ENCODE peak calls at places on chromosomes 3 and 15, in five cellular contexts. One of them, this sample, is unnamed.

GRCh38 chr15:71713191-71713798 is 97.1 kb upstream of the NR2E3 start:
- DNase-seq in heart left ventricle: no peak
- DNase-seq in hepatic stellate cell: no peak
- DNase-seq in SK-N-SH: no peak
- DNase-seq in pulmonary artery endothelial cell: no peak
- DNase-seq in this sample: no peak

GRCh38 chr15:64858136-64858535 is 16.4 kb downstream of the PLEKHO2 start:
- DNase-seq in heart left ventricle: no peak
- DNase-seq in hepatic stellate cell: no peak
- DNase-seq in SK-N-SH: no peak
- DNase-seq in pulmonary artery endothelial cell: no peak
- DNase-seq in this sample: no peak

GRCh38 chr3:150663461-150663860 is 40.3 kb downstream of the ERICH6 start:
- DNase-seq in heart left ventricle: no peak
- DNase-seq in hepatic stellate cell: no peak
- DNase-seq in SK-N-SH: no peak
- DNase-seq in pulmonary artery endothelial cell: no peak
- DNase-seq in this sample: no peak

GRCh38 chr15:70281811-70282307 is 184.1 kb upstream of the TLE3 start:
- DNase-seq in heart left ventricle: no peak
- DNase-seq in hepatic stellate cell: no peak
- DNase-seq in SK-N-SH: no peak
- DNase-seq in pulmonary artery endothelial cell: no peak
- DNase-seq in this sample: no peak

GRCh38 chr15:26438316-26438715 is 334.6 kb downstream of the GABRB3 start:
- DNase-seq in heart left ventricle: no peak
- DNase-seq in hepatic stellate cell: no peak
- DNase-seq in SK-N-SH: no peak
- DNase-seq in pulmonary artery endothelial cell: no peak
- DNase-seq in this sample: no peak

GRCh38 chr3:139846729-139847128 is 88.3 kb upstream of the CLSTN2 start:
- DNase-seq in heart left ventricle: no peak
- DNase-seq in hepatic stellate cell: no peak
- DNase-seq in SK-N-SH: no peak
- DNase-seq in pulmonary artery endothelial cell: no peak
- DNase-seq in this sample: no peak

GRCh38 chr3:51938780-51939425 is 2.8 kb downstream of the RRP9 start:
- DNase-seq in heart left ventricle: no peak
- DNase-seq in hepatic stellate cell: no peak
- DNase-seq in SK-N-SH: no peak
- DNase-seq in pulmonary artery endothelial cell: no peak
- DNase-seq in this sample: no peak

GRCh38 chr15:58070801-58071418 is 5.4 kb upstream of the ALDH1A2 start:
- DNase-seq in heart left ventricle: peak; percentile 44
- DNase-seq in hepatic stellate cell: no peak
- DNase-seq in SK-N-SH: peak; percentile 38
- DNase-seq in pulmonary artery endothelial cell: peak; percentile 13
- DNase-seq in this sample: peak; percentile 41

GRCh38 chr15:67850995-67851535 is 11.2 kb upstream of the RNU6-1 start:
- DNase-seq in heart left ventricle: no peak
- DNase-seq in hepatic stellate cell: no peak
- DNase-seq in SK-N-SH: no peak
- DNase-seq in pulmonary artery endothelial cell: no peak
- DNase-seq in this sample: no peak

GRCh38 chr15:54576303-54576935 is 598.2 kb downstream of the UNC13C start:
- DNase-seq in heart left ventricle: no peak
- DNase-seq in hepatic stellate cell: no peak
- DNase-seq in SK-N-SH: no peak
- DNase-seq in pulmonary artery endothelial cell: no peak
- DNase-seq in this sample: no peak

GRCh38 chr3:112643621-112644236 is 2.8 kb upstream of the CCDC80 start:
- DNase-seq in heart left ventricle: no peak
- DNase-seq in hepatic stellate cell: no peak
- DNase-seq in SK-N-SH: no peak
- DNase-seq in pulmonary artery endothelial cell: no peak
- DNase-seq in this sample: no peak

GRCh38 chr3:150078983-150079739 is 108.5 kb upstream of the PFN2 start:
- DNase-seq in heart left ventricle: no peak
- DNase-seq in hepatic stellate cell: peak; percentile 74
- DNase-seq in SK-N-SH: peak; percentile 38
- DNase-seq in pulmonary artery endothelial cell: no peak
- DNase-seq in this sample: no peak

GRCh38 chr3:158508481-158508880 is 62.5 kb upstream of the MLF1 start:
- DNase-seq in heart left ventricle: no peak
- DNase-seq in hepatic stellate cell: no peak
- DNase-seq in SK-N-SH: no peak
- DNase-seq in pulmonary artery endothelial cell: no peak
- DNase-seq in this sample: no peak

GRCh38 chr3:46944191-46944590 is 32.4 kb downstream of the CCDC12 start:
- DNase-seq in heart left ventricle: no peak
- DNase-seq in hepatic stellate cell: no peak
- DNase-seq in SK-N-SH: no peak
- DNase-seq in pulmonary artery endothelial cell: no peak
- DNase-seq in this sample: no peak

GRCh38 chr3:85342915-85343314 is 384.1 kb downstream of the CADM2 start:
- DNase-seq in heart left ventricle: no peak
- DNase-seq in hepatic stellate cell: no peak
- DNase-seq in SK-N-SH: peak; percentile 25
- DNase-seq in pulmonary artery endothelial cell: no peak
- DNase-seq in this sample: no peak

GRCh38 chr3:144968951-144969350 is 997.3 kb downstream of the DIPK2A start:
- DNase-seq in heart left ventricle: no peak
- DNase-seq in hepatic stellate cell: no peak
- DNase-seq in SK-N-SH: no peak
- DNase-seq in pulmonary artery endothelial cell: no peak
- DNase-seq in this sample: no peak

GRCh38 chr3:30602946-30603345 is 3.5 kb upstream of the TGFBR2 start:
- DNase-seq in heart left ventricle: no peak
- DNase-seq in hepatic stellate cell: no peak
- DNase-seq in SK-N-SH: no peak
- DNase-seq in pulmonary artery endothelial cell: no peak
- DNase-seq in this sample: no peak

GRCh38 chr3:127682576-127682975 is 9.8 kb downstream of the ABTB1 start:
- DNase-seq in heart left ventricle: no peak
- DNase-seq in hepatic stellate cell: no peak
- DNase-seq in SK-N-SH: no peak
- DNase-seq in pulmonary artery endothelial cell: no peak
- DNase-seq in this sample: no peak

GRCh38 chr3:24623657-24624056 is 129.0 kb upstream of the THRB start:
- DNase-seq in heart left ventricle: no peak
- DNase-seq in hepatic stellate cell: no peak
- DNase-seq in SK-N-SH: no peak
- DNase-seq in pulmonary artery endothelial cell: no peak
- DNase-seq in this sample: no peak

GRCh38 chr3:94285874-94286273 is 223.0 kb downstream of the NSUN3 start:
- DNase-seq in heart left ventricle: no peak
- DNase-seq in hepatic stellate cell: no peak
- DNase-seq in SK-N-SH: peak; percentile 10
- DNase-seq in pulmonary artery endothelial cell: no peak
- DNase-seq in this sample: no peak

GRCh38 chr3:33377931-33378330 is 62.3 kb downstream of the UBP1 start:
- DNase-seq in heart left ventricle: no peak
- DNase-seq in hepatic stellate cell: peak; percentile 26
- DNase-seq in SK-N-SH: no peak
- DNase-seq in pulmonary artery endothelial cell: no peak
- DNase-seq in this sample: no peak

GRCh38 chr15:29037997-29038700 is 152.4 kb downstream of the APBA2 start:
- DNase-seq in heart left ventricle: no peak
- DNase-seq in hepatic stellate cell: no peak
- DNase-seq in SK-N-SH: no peak
- DNase-seq in pulmonary artery endothelial cell: no peak
- DNase-seq in this sample: no peak

GRCh38 chr3:100226712-100227429 is 33.9 kb upstream of the TBC1D23 start:
- DNase-seq in heart left ventricle: peak; percentile 14
- DNase-seq in hepatic stellate cell: peak; percentile 65
- DNase-seq in SK-N-SH: no peak
- DNase-seq in pulmonary artery endothelial cell: no peak
- DNase-seq in this sample: no peak

GRCh38 chr3:144770813-144771400 is 799.3 kb downstream of the DIPK2A start:
- DNase-seq in heart left ventricle: no peak
- DNase-seq in hepatic stellate cell: no peak
- DNase-seq in SK-N-SH: no peak
- DNase-seq in pulmonary artery endothelial cell: peak; percentile 82
- DNase-seq in this sample: peak; percentile 78

GRCh38 chr3:194142156-194142910 is 6.4 kb downstream of the HES1 start:
- DNase-seq in heart left ventricle: no peak
- DNase-seq in hepatic stellate cell: no peak
- DNase-seq in SK-N-SH: no peak
- DNase-seq in pulmonary artery endothelial cell: no peak
- DNase-seq in this sample: no peak

GRCh38 chr3:15263926-15264325 is 57.9 kb downstream of the CAPN7 start:
- DNase-seq in heart left ventricle: no peak
- DNase-seq in hepatic stellate cell: no peak
- DNase-seq in SK-N-SH: no peak
- DNase-seq in pulmonary artery endothelial cell: no peak
- DNase-seq in this sample: no peak

GRCh38 chr3:28667646-28668376 is 319.2 kb upstream of the AZI2 start:
- DNase-seq in heart left ventricle: peak; percentile 46
- DNase-seq in hepatic stellate cell: peak; percentile 16
- DNase-seq in SK-N-SH: peak; percentile 61
- DNase-seq in pulmonary artery endothelial cell: peak; percentile 30
- DNase-seq in this sample: peak; percentile 52

GRCh38 chr3:39910828-39911464 is 101.5 kb downstream of the MYRIP start:
- DNase-seq in heart left ventricle: no peak
- DNase-seq in hepatic stellate cell: no peak
- DNase-seq in SK-N-SH: no peak
- DNase-seq in pulmonary artery endothelial cell: no peak
- DNase-seq in this sample: no peak

This sample was measured in glomerular endothelial cell.